ENCODE peak calls at places on chromosomes 12 and 14, in five cellular contexts. U is activated B cell treated with CpG ODN at 0.5 μM for 24 hours; D is fibroblast of mammary gland; K is IMR-90; T is activated CD8-positive, alpha-beta T cell treated with anti-CD3 and anti-CD28 coated beads for 36 hours. Y is an unnamed sample.

GRCh38 chr12:93669452-93669851 is 7.7 kb upstream of the CRADD start:
- DNase-seq in T (no peak), K (no peak), U (no peak), D (no peak), Y (no peak)

GRCh38 chr12:26940820-26941219 is 2.5 kb downstream of the FGFR1OP2 start:
- DNase-seq in T (peak), U (no peak), D (peak), K (peak), Y (no peak)

GRCh38 chr12:11958216-11959091 is 112.3 kb upstream of the BCL2L14 start:
- DNase-seq in T (peak), U (no peak), K (peak), D (peak), Y (no peak)

GRCh38 chr12:11981174-11981733 is 89.5 kb upstream of the BCL2L14 start:
- DNase-seq in D (peak), K (no peak), T (peak), U (no peak), Y (no peak)

GRCh38 chr12:54030889-54031860 is 1.7 kb upstream of the HOXC5 start:
- DNase-seq in K (peak), U (no peak), T (no peak), D (peak), Y (no peak)

GRCh38 chr14:32354716-32355115 is 25.6 kb downstream of the AKAP6 start:
- DNase-seq in K (no peak), U (no peak), D (no peak), T (no peak), Y (no peak)

GRCh38 chr12:75404231-75404630 is 13.3 kb downstream of the GLIPR1L2 start:
- DNase-seq in K (no peak), D (no peak), U (no peak), T (no peak), Y (no peak)

GRCh38 chr14:68794856-68795601 is 2.2 kb upstream of the ZFP36L1 start:
- DNase-seq in K (peak), T (peak), U (no peak), D (peak), Y (no peak)

GRCh38 chr14:51562816-51563215 is 88.9 kb upstream of the FRMD6 start:
- DNase-seq in K (peak), T (no peak), U (no peak), D (peak), Y (no peak)

GRCh38 chr14:73771848-73772705 is 57.9 kb upstream of the PNMA1 start:
- DNase-seq in K (peak), U (peak), T (peak), D (peak), Y (no peak)

GRCh38 chr12:56635539-56636117 is 5.5 kb upstream of the BAZ2A start:
- DNase-seq in U (peak), K (no peak), D (no peak), T (peak), Y (no peak)

GRCh38 chr12:14393736-14394135 is 28.3 kb downstream of the ATF7IP start:
- DNase-seq in T (no peak), D (peak), U (no peak), K (peak), Y (no peak)

GRCh38 chr12:120861074-120861795 is 42.9 kb downstream of the SPPL3 start:
- DNase-seq in K (peak), T (no peak), U (no peak), D (no peak), Y (no peak)

GRCh38 chr12:123237646-123238329 is 4.6 kb downstream of the MTRFR start:
- DNase-seq in U (peak), T (peak), D (peak), K (peak), Y (peak)

GRCh38 chr12:72570601-72571000 is 298.4 kb downstream of the TRHDE start:
- DNase-seq in D (no peak), K (no peak), T (no peak), U (no peak), Y (no peak)
- TF ChIP-seq CTCF in D (no peak), K (no peak), T (no peak), U (no peak), Y (no peak)

DNA sequence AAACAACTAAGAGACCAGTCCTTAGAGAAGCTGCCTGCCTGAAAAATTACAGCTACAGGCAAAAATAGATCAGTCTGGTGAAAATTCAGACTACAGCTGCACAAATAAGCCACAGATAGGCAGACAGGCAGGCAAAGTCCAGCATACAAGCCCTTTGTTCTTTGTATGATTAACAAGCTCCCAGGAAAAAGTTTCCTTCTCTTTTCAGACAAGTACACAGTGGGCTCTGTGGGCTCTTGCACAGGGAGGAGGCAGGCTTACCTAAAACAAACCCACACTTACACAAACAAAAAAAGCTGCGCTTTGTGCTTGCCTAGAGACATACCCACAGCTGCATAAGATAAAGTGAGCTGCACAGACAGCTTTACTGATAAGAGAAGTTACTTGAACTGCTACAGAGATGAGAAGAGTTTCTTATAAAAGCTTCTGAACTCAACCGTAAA is 7.7 kb downstream of the OR6C68 start:
- DNase-seq in U (no peak), K (no peak), T (no peak), D (no peak), Y (no peak)
- TF ChIP-seq CTCF in U (no peak), K (no peak), T (no peak), D (no peak), Y (no peak)

GRCh38 chr14:26137161-26137560 is 460.7 kb downstream of the NOVA1 start:
- DNase-seq in K (no peak), U (no peak), D (no peak), T (peak), Y (no peak)
- TF ChIP-seq CTCF in K (no peak), U (no peak), D (peak), T (peak), Y (no peak)

DNA sequence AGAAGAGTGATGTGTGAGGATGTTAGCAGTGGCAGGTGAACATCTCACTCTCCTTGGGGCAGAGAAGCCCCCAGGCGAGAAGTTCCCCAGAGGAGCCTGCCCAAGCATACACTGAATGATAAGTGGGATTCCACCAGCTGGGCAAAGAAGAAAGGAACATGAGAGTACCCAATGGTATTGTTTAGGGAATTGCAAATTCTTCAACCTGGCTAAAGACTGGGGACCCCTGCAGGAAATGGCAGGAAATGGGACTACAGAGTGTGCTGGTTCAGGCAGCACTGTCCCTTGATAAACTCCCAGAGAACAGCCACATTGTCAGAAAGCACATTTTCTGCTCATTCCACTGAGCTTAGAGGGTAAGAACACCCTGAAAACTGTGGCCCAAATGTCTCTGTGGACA is 121.3 kb downstream of the RPS29 start:
- DNase-seq in K (no peak), U (no peak), T (no peak), D (peak), Y (no peak)
- TF ChIP-seq CTCF in K (peak), U (no peak), T (peak), D (peak), Y (no peak)

GRCh38 chr12:132600048-132601032 is 10.0 kb downstream of the LRCOL1 start:
- DNase-seq in T (peak), K (peak), U (no peak), D (peak), Y (no peak)
- TF ChIP-seq CTCF in T (peak), K (peak), U (no peak), D (peak), Y (no peak)

GRCh38 chr12:103503546-103504480 is 8.0 kb upstream of the C12orf42 start:
- DNase-seq in T (peak), U (peak), K (no peak), D (no peak), Y (no peak)
- TF ChIP-seq CTCF in T (peak), U (no peak), K (no peak), D (peak), Y (no peak)

GRCh38 chr12:124694846-124695497 is 127.6 kb upstream of the NCOR2 start:
- DNase-seq in K (peak), D (peak), T (no peak), U (no peak), Y (no peak)
- TF ChIP-seq CTCF in K (no peak), D (no peak), T (no peak), U (no peak), Y (no peak)

DNA sequence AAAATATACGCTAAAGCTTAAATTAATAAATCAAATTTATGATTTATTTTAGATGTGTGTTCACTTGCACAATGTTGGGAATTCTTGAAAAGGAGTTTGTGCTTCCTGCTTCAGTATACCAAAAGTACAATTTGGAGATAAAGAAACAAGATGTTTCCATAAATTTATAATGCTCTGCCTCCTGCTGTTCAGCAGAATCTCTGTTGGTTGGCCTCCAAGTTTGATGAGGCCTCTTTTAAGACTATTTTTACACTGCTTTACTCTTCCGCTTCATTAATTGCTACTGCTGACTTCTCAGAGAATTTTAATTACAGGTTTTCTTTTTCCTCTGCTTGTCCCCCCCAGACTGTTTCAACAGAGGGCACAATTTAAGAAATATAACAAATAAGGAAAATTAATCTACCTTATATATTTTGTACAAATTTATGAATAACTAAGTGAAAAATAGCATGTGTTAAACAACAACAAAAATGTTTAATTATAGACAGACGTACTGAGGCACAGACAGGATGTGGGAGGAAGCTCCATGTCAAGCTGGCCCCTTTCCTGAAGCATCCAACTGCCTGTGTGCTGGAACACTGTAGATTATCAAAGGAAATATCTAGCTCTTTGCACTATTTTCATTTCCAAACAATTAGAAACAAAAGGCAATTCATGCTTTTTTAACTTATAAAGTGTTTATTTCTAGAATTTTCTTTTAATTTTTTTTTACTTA is 83.9 kb downstream of the PIK3C2G start:
- DNase-seq in T (no peak), U (no peak), D (peak), K (no peak), Y (no peak)
- TF ChIP-seq CTCF in T (no peak), U (no peak), D (no peak), K (no peak), Y (no peak)